ENCODE peak calls at places on chromosomes 2 and 18, in four cellular contexts. A is activated B cell treated with CpG ODN at 0.5 μM for 24 hours, K is T-helper 17 cell, Y is astrocyte. Z is an unnamed sample.

GRCh38 chr2:65382776-65383357 is 49.5 kb downstream of the SPRED2 start:
- DNase-seq in A (peak; percentile 40), K (peak; percentile 33), Y (peak; percentile 99), Z (no peak)

GRCh38 chr2:236498369-236498768 is 71.3 kb upstream of the ACKR3 start:
- DNase-seq in A (no peak), K (no peak), Y (peak; percentile 90), Z (no peak)

GRCh38 chr18:34128436-34128835 is 96.3 kb downstream of the NOL4 start:
- DNase-seq in A (no peak), K (no peak), Y (peak; percentile 60), Z (no peak)

GRCh38 chr18:23191952-23192662 is 56.8 kb downstream of the CABLES1 start:
- DNase-seq in A (no peak), K (no peak), Y (peak; percentile 85), Z (no peak)

GRCh38 chr2:134235771-134236170 is 18.1 kb upstream of the MGAT5 start:
- DNase-seq in A (no peak), K (no peak), Y (peak; percentile 47), Z (no peak)

GRCh38 chr2:181904022-181904632 is 12.6 kb downstream of the ITPRID2 start:
- DNase-seq in A (no peak), K (no peak), Y (no peak), Z (no peak)

GRCh38 chr2:65227035-65227470 is 578 bp upstream of the ACTR2 start:
- DNase-seq in A (no peak), K (no peak), Y (peak; percentile 16), Z (no peak)

GRCh38 chr2:88657131-88657530 is 29.9 kb upstream of the EIF2AK3 start:
- DNase-seq in A (no peak), K (no peak), Y (peak; percentile 23), Z (no peak)

GRCh38 chr18:12659904-12660605 is 2.1 kb upstream of the SPIRE1 start:
- DNase-seq in A (no peak), K (no peak), Y (peak; percentile 63), Z (no peak)

GRCh38 chr2:15945909-15946705 is 5.8 kb downstream of the MYCN start:
- DNase-seq in A (no peak), K (no peak), Y (no peak), Z (no peak)

GRCh38 chr2:238220892-238221521 is 17.5 kb upstream of the ILKAP start:
- DNase-seq in A (no peak), K (no peak), Y (peak; percentile 18), Z (no peak)

GRCh38 chr2:48268671-48269070 is 261.3 kb upstream of the STON1 start:
- DNase-seq in A (no peak), K (no peak), Y (no peak), Z (no peak)

GRCh38 chr2:241724259-241724974 is 10.0 kb upstream of the D2HGDH start:
- DNase-seq in A (no peak), K (no peak), Y (no peak), Z (no peak)

GRCh38 chr2:21774691-21775090 is 650.9 kb downstream of the TDRD15 start:
- DNase-seq in A (no peak), K (no peak), Y (no peak), Z (no peak)